ENCODE peak calls at places on chromosomes 7 and 10, in five cellular contexts. One of them, this sample, is unnamed.

GRCh38 chr7:140541513-140542192 is 62.3 kb upstream of the MKRN1 start:
- DNase-seq in heart left ventricle: peak; percentile 72
- DNase-seq in GM23248: peak; percentile 94
- DNase-seq in Peyer's patch: peak; percentile 74
- DNase-seq in esophagus squamous epithelium: no peak
- DNase-seq in this sample: no peak

GRCh38 chr7:91083855-91084644 is 180.2 kb upstream of the FZD1 start:
- DNase-seq in heart left ventricle: peak; percentile 65
- DNase-seq in GM23248: peak; percentile 41
- DNase-seq in Peyer's patch: no peak
- DNase-seq in esophagus squamous epithelium: no peak
- DNase-seq in this sample: no peak

GRCh38 chr10:93541402-93542357 is 24.8 kb upstream of the FFAR4 start:
- DNase-seq in heart left ventricle: peak; percentile 70
- DNase-seq in GM23248: peak; percentile 79
- DNase-seq in Peyer's patch: peak; percentile 67
- DNase-seq in esophagus squamous epithelium: no peak
- DNase-seq in this sample: no peak

GRCh38 chr10:18400201-18400910 is 251.0 kb downstream of the NSUN6 start:
- DNase-seq in heart left ventricle: no peak
- DNase-seq in GM23248: peak; percentile 25
- DNase-seq in Peyer's patch: peak; percentile 88
- DNase-seq in esophagus squamous epithelium: no peak
- DNase-seq in this sample: no peak

GRCh38 chr10:5559642-5560141 is 34.9 kb downstream of the CALML3 start:
- DNase-seq in heart left ventricle: no peak
- DNase-seq in GM23248: peak; percentile 86
- DNase-seq in Peyer's patch: no peak
- DNase-seq in esophagus squamous epithelium: no peak
- DNase-seq in this sample: no peak

GRCh38 chr7:108037748-108038147 is 34.8 kb upstream of the LAMB1 start:
- DNase-seq in heart left ventricle: no peak
- DNase-seq in GM23248: no peak
- DNase-seq in Peyer's patch: no peak
- DNase-seq in esophagus squamous epithelium: no peak
- DNase-seq in this sample: no peak

GRCh38 chr7:28405662-28406061 is 6.7 kb upstream of the CREB5 start:
- DNase-seq in heart left ventricle: no peak
- DNase-seq in GM23248: peak; percentile 99
- DNase-seq in Peyer's patch: peak; percentile 49
- DNase-seq in esophagus squamous epithelium: no peak
- DNase-seq in this sample: no peak

GRCh38 chr7:50278120-50278519 is 26.4 kb upstream of the IKZF1 start:
- DNase-seq in heart left ventricle: no peak
- DNase-seq in GM23248: no peak
- DNase-seq in Peyer's patch: no peak
- DNase-seq in esophagus squamous epithelium: no peak
- DNase-seq in this sample: no peak

GRCh38 chr10:130423455-130424305 is 287.5 kb downstream of the GLRX3 start:
- DNase-seq in heart left ventricle: no peak
- DNase-seq in GM23248: no peak
- DNase-seq in Peyer's patch: peak; percentile 26
- DNase-seq in esophagus squamous epithelium: no peak
- DNase-seq in this sample: no peak

GRCh38 chr7:94449151-94449725 is 54.5 kb downstream of the COL1A2 start:
- DNase-seq in heart left ventricle: no peak
- DNase-seq in GM23248: peak; percentile 74
- DNase-seq in Peyer's patch: no peak
- DNase-seq in esophagus squamous epithelium: no peak
- DNase-seq in this sample: no peak

GRCh38 chr7:44348300-44348699 is 22.9 kb upstream of the CAMK2B start:
- DNase-seq in heart left ventricle: no peak
- DNase-seq in GM23248: peak; percentile 67
- DNase-seq in Peyer's patch: no peak
- DNase-seq in esophagus squamous epithelium: no peak
- DNase-seq in this sample: no peak

GRCh38 chr7:521221-522070 is 1.8 kb upstream of the PDGFA start:
- DNase-seq in heart left ventricle: peak; percentile 84
- DNase-seq in GM23248: peak; percentile 67
- DNase-seq in Peyer's patch: peak; percentile 76
- DNase-seq in esophagus squamous epithelium: no peak
- DNase-seq in this sample: no peak

GRCh38 chr7:23072043-23072442 is 33.5 kb upstream of the KLHL7 start:
- DNase-seq in heart left ventricle: no peak
- DNase-seq in GM23248: peak; percentile 59
- DNase-seq in Peyer's patch: no peak
- DNase-seq in esophagus squamous epithelium: no peak
- DNase-seq in this sample: no peak

GRCh38 chr7:94355389-94355788 is 39.3 kb upstream of the COL1A2 start:
- DNase-seq in heart left ventricle: no peak
- DNase-seq in GM23248: peak; percentile 61
- DNase-seq in Peyer's patch: no peak
- DNase-seq in esophagus squamous epithelium: no peak
- DNase-seq in this sample: no peak

GRCh38 chr10:62043493-62043938 is 142.0 kb downstream of the ARID5B start:
- DNase-seq in heart left ventricle: no peak
- DNase-seq in GM23248: peak; percentile 76
- DNase-seq in Peyer's patch: no peak
- DNase-seq in esophagus squamous epithelium: no peak
- DNase-seq in this sample: no peak

GRCh38 chr7:64174328-64174727 is 32.7 kb upstream of the ZNF735 start:
- DNase-seq in heart left ventricle: peak; percentile 37
- DNase-seq in GM23248: no peak
- DNase-seq in Peyer's patch: no peak
- DNase-seq in esophagus squamous epithelium: no peak
- DNase-seq in this sample: no peak

GRCh38 chr7:30736291-30736690 is 15.6 kb upstream of the INMT start:
- DNase-seq in heart left ventricle: no peak
- DNase-seq in GM23248: no peak
- DNase-seq in Peyer's patch: no peak
- DNase-seq in esophagus squamous epithelium: no peak
- DNase-seq in this sample: no peak

GRCh38 chr7:10239643-10240345 is 733.9 kb upstream of the PHF14 start:
- DNase-seq in heart left ventricle: no peak
- DNase-seq in GM23248: no peak
- DNase-seq in Peyer's patch: no peak
- DNase-seq in esophagus squamous epithelium: no peak
- DNase-seq in this sample: no peak

GRCh38 chr7:42237162-42237821 is at the start of gene GLI3:
- DNase-seq in heart left ventricle: peak; percentile 89
- DNase-seq in GM23248: peak; percentile 93
- DNase-seq in Peyer's patch: peak; percentile 80
- DNase-seq in esophagus squamous epithelium: no peak
- DNase-seq in this sample: no peak

GRCh38 chr10:59242057-59242456 is 65.6 kb downstream of the PHYHIPL start:
- DNase-seq in heart left ventricle: no peak
- DNase-seq in GM23248: no peak
- DNase-seq in Peyer's patch: no peak
- DNase-seq in esophagus squamous epithelium: no peak
- DNase-seq in this sample: no peak

GRCh38 chr7:105742787-105743186 is 133.6 kb downstream of the ATXN7L1 start:
- DNase-seq in heart left ventricle: no peak
- DNase-seq in GM23248: no peak
- DNase-seq in Peyer's patch: no peak
- DNase-seq in esophagus squamous epithelium: no peak
- DNase-seq in this sample: no peak

GRCh38 chr10:30705086-30705624 is 75.6 kb upstream of the LYZL2 start:
- DNase-seq in heart left ventricle: no peak
- DNase-seq in GM23248: no peak
- DNase-seq in Peyer's patch: peak; percentile 72
- DNase-seq in esophagus squamous epithelium: no peak
- DNase-seq in this sample: peak; percentile 44

GRCh38 chr10:30708234-30708633 is 78.7 kb upstream of the LYZL2 start:
- DNase-seq in heart left ventricle: no peak
- DNase-seq in GM23248: no peak
- DNase-seq in Peyer's patch: no peak
- DNase-seq in esophagus squamous epithelium: no peak
- DNase-seq in this sample: no peak

GRCh38 chr10:30704016-30704600 is 74.6 kb upstream of the LYZL2 start:
- DNase-seq in heart left ventricle: no peak
- DNase-seq in GM23248: no peak
- DNase-seq in Peyer's patch: no peak
- DNase-seq in esophagus squamous epithelium: no peak
- DNase-seq in this sample: no peak

GRCh38 chr10:30702860-30703259 is 73.3 kb upstream of the LYZL2 start:
- DNase-seq in heart left ventricle: no peak
- DNase-seq in GM23248: no peak
- DNase-seq in Peyer's patch: no peak
- DNase-seq in esophagus squamous epithelium: no peak
- DNase-seq in this sample: no peak

DNA sequence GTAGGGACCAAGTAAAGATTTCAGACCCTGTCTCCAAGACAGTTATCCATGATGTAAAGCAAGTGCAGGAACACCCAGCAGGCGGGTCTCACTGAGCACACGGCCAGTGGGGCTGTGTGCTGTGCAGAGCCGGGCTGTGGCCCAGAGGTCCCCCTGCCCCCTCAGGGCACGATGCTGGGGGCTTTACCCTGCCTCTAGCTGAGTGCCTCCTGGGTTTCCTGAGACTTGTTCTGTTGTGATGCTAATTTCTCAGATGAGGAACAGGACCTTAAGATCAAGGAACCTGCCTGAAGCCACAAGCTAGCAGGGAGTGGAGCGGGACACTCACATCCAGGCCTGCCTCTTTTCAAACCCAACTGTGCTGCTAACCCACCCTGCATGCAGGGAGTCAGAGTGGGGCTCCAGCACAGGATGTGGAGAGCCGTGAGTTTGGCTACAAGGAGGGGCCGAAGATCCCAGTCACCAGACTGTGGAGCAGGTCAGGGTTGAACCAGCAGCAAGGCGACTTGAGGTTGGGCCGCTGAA is 76.1 kb upstream of the LYZL2 start:
- DNase-seq in heart left ventricle: no peak
- DNase-seq in GM23248: no peak
- DNase-seq in Peyer's patch: no peak
- DNase-seq in esophagus squamous epithelium: no peak
- DNase-seq in this sample: no peak
- H3K27ac ChIP-seq in heart left ventricle: no peak overlapping the region
- H3K27ac ChIP-seq in GM23248: no peak overlapping the region
- H3K27ac ChIP-seq in Peyer's patch: peak overlapping the region; percentile 67
- H3K27ac ChIP-seq in esophagus squamous epithelium: no peak overlapping the region
- H3K27ac ChIP-seq in this sample: peak overlapping the region; percentile 51

DNA sequence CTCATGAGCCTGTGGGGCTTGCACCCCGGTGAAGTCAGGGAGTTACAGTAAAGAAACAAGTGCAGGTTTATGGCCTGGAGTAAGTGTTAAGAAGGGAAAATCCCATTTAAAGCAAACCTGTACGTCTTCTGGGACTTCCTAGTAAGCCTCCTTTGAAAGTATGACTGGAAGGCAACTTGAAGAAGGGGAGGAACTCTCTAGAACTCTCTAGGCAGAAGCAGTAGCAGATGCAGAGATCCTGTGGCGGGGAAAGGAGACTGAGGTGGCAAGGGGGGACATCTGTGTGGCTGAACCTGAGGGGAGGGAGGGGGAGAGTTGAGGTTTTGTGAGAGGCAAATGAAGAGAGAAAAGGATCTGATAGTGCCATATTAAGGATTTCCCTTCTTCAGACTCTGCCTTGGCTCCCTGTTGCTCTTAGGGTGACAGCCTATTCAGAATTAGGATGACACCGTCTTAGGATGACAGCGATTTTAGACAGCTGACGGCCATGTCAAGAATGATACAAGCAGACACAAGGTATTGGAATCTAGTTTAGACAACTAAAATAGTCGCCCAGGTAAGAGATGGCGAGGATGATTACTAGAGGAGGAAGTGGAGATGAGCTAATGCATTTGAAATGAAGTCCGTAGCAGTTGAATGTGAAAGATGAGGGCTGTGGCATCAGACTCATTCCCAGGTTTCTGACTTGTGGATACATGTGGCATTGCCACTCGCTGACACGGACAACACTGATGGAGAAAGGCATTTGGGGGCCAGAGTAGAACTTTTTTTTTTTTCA is 29.0 kb downstream of the CUL1 start:
- DNase-seq in heart left ventricle: no peak
- DNase-seq in GM23248: no peak
- DNase-seq in Peyer's patch: no peak
- DNase-seq in esophagus squamous epithelium: no peak
- DNase-seq in this sample: no peak
- H3K4me1 ChIP-seq in heart left ventricle: peaks cover 10% of the 10 kb centered on the region
- H3K4me1 ChIP-seq in GM23248: peaks cover 21% of the 10 kb centered on the region
- H3K4me1 ChIP-seq in Peyer's patch: peaks cover 12% of the 10 kb centered on the region
- H3K4me1 ChIP-seq in esophagus squamous epithelium: peaks cover 4% of the 10 kb centered on the region
- H3K4me1 ChIP-seq in this sample: peaks cover 51% of the 10 kb centered on the region

DNA sequence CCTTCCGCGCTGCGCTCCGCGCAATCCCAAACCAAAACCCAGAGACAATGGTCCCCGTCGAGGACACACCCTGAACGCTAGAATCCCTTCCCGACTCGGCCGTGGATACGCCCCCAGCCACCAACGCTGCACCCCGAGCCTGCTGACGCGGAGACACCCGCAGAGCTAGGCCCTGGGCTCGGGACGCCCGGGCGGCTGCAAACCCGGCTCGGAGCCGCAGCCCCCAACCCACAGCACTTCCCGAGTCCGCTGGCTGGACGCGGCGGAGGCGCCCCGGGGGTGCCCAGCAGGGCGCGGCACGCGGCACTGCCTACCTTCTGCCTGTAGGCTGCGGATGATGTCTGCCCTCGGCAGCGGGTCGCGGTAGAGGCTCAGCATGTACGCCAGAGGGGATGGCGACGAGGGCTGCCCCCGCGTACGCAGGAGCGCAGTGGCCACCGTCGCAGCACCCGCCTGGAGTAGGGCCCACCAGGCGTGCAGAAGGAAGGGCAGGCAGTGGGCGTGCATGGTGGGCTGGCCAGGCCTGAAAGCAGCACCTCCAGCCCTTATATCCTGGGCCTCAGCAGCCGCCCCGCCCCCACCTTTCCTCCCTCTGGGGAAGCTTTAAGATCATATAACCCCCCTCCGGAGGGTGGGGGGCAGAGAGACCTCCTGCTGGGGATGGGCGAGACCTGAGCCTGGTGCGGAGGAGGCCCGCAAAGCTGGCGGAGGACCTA is at the start of gene NODAL:
- DNase-seq in heart left ventricle: no peak
- DNase-seq in GM23248: no peak
- DNase-seq in Peyer's patch: no peak
- DNase-seq in esophagus squamous epithelium: no peak
- DNase-seq in this sample: peak; percentile 14
- H3K27ac ChIP-seq in heart left ventricle: no peak within 1 kb of the TSS
- H3K27ac ChIP-seq in GM23248: no peak within 1 kb of the TSS
- H3K27ac ChIP-seq in Peyer's patch: no peak within 1 kb of the TSS
- H3K27ac ChIP-seq in esophagus squamous epithelium: no peak within 1 kb of the TSS
- H3K27ac ChIP-seq in this sample: no peak within 1 kb of the TSS

DNA sequence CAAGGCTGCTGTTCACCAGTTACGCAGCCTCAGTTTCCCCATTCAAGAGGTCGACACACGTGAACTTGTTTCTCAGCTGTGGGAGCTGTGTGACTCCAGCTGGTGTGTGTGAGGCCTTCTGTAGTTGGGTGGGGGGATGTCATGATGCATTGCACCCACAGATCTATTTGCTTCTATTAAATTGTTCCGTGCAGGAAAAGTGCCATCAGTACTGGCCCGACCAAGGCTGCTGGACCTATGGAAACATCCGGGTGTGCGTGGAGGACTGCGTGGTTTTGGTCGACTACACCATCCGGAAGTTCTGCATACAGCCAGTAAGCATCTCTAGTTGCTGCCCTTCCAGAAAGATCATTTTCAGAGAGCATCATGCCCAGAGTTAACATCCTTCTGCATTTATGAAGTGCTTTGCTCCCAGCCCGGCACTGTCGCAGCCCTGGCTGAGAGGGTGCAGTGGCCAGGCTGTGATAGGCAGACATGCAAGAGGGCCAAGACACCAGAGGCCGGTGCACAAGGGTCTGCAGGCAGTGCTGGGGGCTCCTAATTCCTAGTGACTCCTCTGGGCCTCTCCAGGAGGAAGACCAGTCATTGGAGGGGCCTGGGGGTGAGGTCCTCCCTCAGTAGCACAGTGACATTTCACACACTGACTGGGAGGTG is 60.2 kb downstream of the MKI67 start:
- DNase-seq in heart left ventricle: peak; percentile 48
- DNase-seq in GM23248: no peak
- DNase-seq in Peyer's patch: peak; percentile 45
- DNase-seq in esophagus squamous epithelium: no peak
- DNase-seq in this sample: no peak
- H3K4me1 ChIP-seq in heart left ventricle: peaks cover 11% of the 10 kb centered on the region
- H3K4me1 ChIP-seq in GM23248: peaks cover 14% of the 10 kb centered on the region
- H3K4me1 ChIP-seq in Peyer's patch: peaks cover 27% of the 10 kb centered on the region
- H3K4me1 ChIP-seq in esophagus squamous epithelium: peaks cover 35% of the 10 kb centered on the region
- H3K4me1 ChIP-seq in this sample: peaks cover 51% of the 10 kb centered on the region